ENCODE peak calls at places on chromosomes 4 and X, in ten cellular contexts. D is foreskin fibroblast, A is A549, W is transverse colon, S is psoas muscle, Y is upper lobe of right lung, T is LNCaP clone FGC, K is fibroblast of lung, I is bronchial epithelial cell, G is HFF-Myc. C is an unnamed sample.

GRCh38 chr4:123443401-123444297 is 47.1 kb downstream of the SPRY1 start:
- DNase-seq in D (peak), A (no peak), W (peak), S (no peak), Y (no peak), T (no peak), K (no peak), I (peak), G (peak), C (no peak)

GRCh38 chrX:1582686-1583437 is 8.5 kb upstream of the AKAP17A start:
- DNase-seq in D (no peak), A (peak), W (no peak), S (no peak), Y (no peak), T (no peak), K (no peak), I (peak), G (no peak), C (no peak)

GRCh38 chr4:23614284-23614892 is 275.5 kb downstream of the PPARGC1A start:
- DNase-seq in D (peak), A (peak), W (no peak), S (no peak), Y (no peak), T (peak), K (peak), I (peak), G (no peak), C (no peak)

GRCh38 chr4:24488399-24489164 is 95.8 kb downstream of the DHX15 start:
- DNase-seq in D (peak), A (peak), W (peak), S (peak), Y (peak), T (peak), K (peak), I (peak), G (no peak), C (no peak)

GRCh38 chrX:9148626-9149385 is 114.9 kb upstream of the FAM9B start:
- DNase-seq in D (peak), A (no peak), W (no peak), S (no peak), Y (no peak), T (no peak), K (peak), I (peak), G (no peak), C (no peak)

GRCh38 chr4:8394125-8394524 is 46.4 kb downstream of the ACOX3 start:
- DNase-seq in D (peak), A (no peak), W (peak), S (peak), Y (no peak), T (no peak), K (peak), I (no peak), G (no peak), C (peak)

GRCh38 chrX:10859353-10859752 is 239.0 kb upstream of the MID1 start:
- DNase-seq in D (peak), A (no peak), W (no peak), S (no peak), Y (no peak), T (no peak), K (no peak), I (no peak), G (no peak), C (no peak)

GRCh38 chrX:108216862-108217571 is 125.4 kb downstream of the ATG4A start:
- DNase-seq in D (peak), A (no peak), W (no peak), S (no peak), Y (no peak), T (no peak), K (peak), I (no peak), G (no peak), C (no peak)

GRCh38 chr4:127251423-127251822 is 381.3 kb upstream of the INTU start:
- DNase-seq in D (peak), A (no peak), W (no peak), S (no peak), Y (no peak), T (no peak), K (peak), I (peak), G (no peak), C (no peak)

GRCh38 chr4:180695851-180696250 is 1547.4 kb upstream of the TENM3 start:
- DNase-seq in D (no peak), A (no peak), W (no peak), S (no peak), Y (no peak), T (no peak), K (peak), I (peak), G (no peak), C (peak)

GRCh38 chrX:17435476-17435875 is 60.5 kb downstream of the NHS start:
- DNase-seq in D (no peak), A (no peak), W (peak), S (no peak), Y (no peak), T (no peak), K (no peak), I (no peak), G (no peak), C (no peak)

GRCh38 chr4:125750827-125751466 is 436.2 kb downstream of the FAT4 start:
- DNase-seq in D (peak), A (peak), W (no peak), S (no peak), Y (no peak), T (no peak), K (peak), I (no peak), G (peak), C (no peak)

GRCh38 chrX:41308884-41309655 is 24.9 kb upstream of the DDX3X start:
- DNase-seq in D (peak), A (no peak), W (no peak), S (no peak), Y (no peak), T (no peak), K (peak), I (no peak), G (no peak), C (no peak)

GRCh38 chr4:15868065-15868464 is 70.5 kb downstream of the FGFBP1 start:
- DNase-seq in D (peak), A (no peak), W (no peak), S (no peak), Y (no peak), T (no peak), K (no peak), I (peak), G (no peak), C (no peak)

GRCh38 chr4:119628281-119629141 is at the start of gene PDE5A:
- DNase-seq in D (peak), A (peak), W (peak), S (peak), Y (peak), T (no peak), K (peak), I (peak), G (no peak), C (no peak)

GRCh38 chr4:17624821-17625220 is 10.4 kb downstream of the MED28 start:
- DNase-seq in D (no peak), A (no peak), W (no peak), S (no peak), Y (no peak), T (no peak), K (no peak), I (no peak), G (no peak), C (no peak)

GRCh38 chrX:107845625-107846024 is 20.0 kb downstream of the MID2 start:
- DNase-seq in D (no peak), A (no peak), W (no peak), S (no peak), Y (no peak), T (no peak), K (no peak), I (no peak), G (no peak), C (no peak)

GRCh38 chr4:26896636-26897035 is 36.0 kb downstream of the STIM2 start:
- DNase-seq in D (peak), A (no peak), W (no peak), S (no peak), Y (no peak), T (no peak), K (peak), I (peak), G (no peak), C (no peak)

GRCh38 chr4:20337261-20337664 is 85.6 kb downstream of the SLIT2 start:
- DNase-seq in D (no peak), A (no peak), W (no peak), S (no peak), Y (no peak), T (no peak), K (no peak), I (no peak), G (no peak), C (no peak)

GRCh38 chr4:80592950-80593349 is 257.4 kb downstream of the CFAP299 start:
- DNase-seq in D (no peak), A (no peak), W (no peak), S (no peak), Y (no peak), T (no peak), K (no peak), I (no peak), G (no peak), C (no peak)

GRCh38 chr4:20403317-20403716 is 151.6 kb downstream of the SLIT2 start:
- DNase-seq in D (no peak), A (no peak), W (no peak), S (no peak), Y (no peak), T (no peak), K (no peak), I (no peak), G (no peak), C (no peak)

GRCh38 chrX:107684956-107685385 is 56.7 kb downstream of the PRPS1 start:
- DNase-seq in D (peak), A (no peak), W (peak), S (peak), Y (peak), T (peak), K (peak), I (peak), G (peak), C (no peak)

GRCh38 chrX:23478056-23478455 is 143.4 kb downstream of the PTCHD1 start:
- DNase-seq in D (peak), A (no peak), W (no peak), S (no peak), Y (no peak), T (no peak), K (no peak), I (peak), G (no peak), C (no peak)

GRCh38 chr4:106809083-106809482 is 227.0 kb downstream of the DKK2 start:
- DNase-seq in D (peak), A (no peak), W (no peak), S (no peak), Y (no peak), T (peak), K (peak), I (peak), G (peak), C (peak)

GRCh38 chrX:25524150-25524549 is 508.4 kb upstream of the ARX start:
- DNase-seq in D (peak), A (peak), W (no peak), S (no peak), Y (no peak), T (peak), K (peak), I (peak), G (no peak), C (peak)

GRCh38 chr4:74758521-74758920 is 35.8 kb downstream of the BTC start:
- DNase-seq in D (no peak), A (no peak), W (no peak), S (no peak), Y (no peak), T (peak), K (peak), I (no peak), G (no peak), C (no peak)

GRCh38 chrX:37818031-37818430 is 29.3 kb downstream of the DYNLT3 start:
- DNase-seq in D (no peak), A (no peak), W (peak), S (no peak), Y (no peak), T (no peak), K (no peak), I (no peak), G (no peak), C (no peak)

GRCh38 chrX:41148553-41148952 is 63.3 kb downstream of the USP9X start:
- DNase-seq in D (peak), A (peak), W (no peak), S (no peak), Y (no peak), T (no peak), K (peak), I (peak), G (peak), C (no peak)

GRCh38 chr4:40579983-40580382 is 49.7 kb downstream of the RBM47 start:
- DNase-seq in D (peak), A (no peak), W (no peak), S (no peak), Y (no peak), T (no peak), K (peak), I (peak), G (no peak), C (peak)

GRCh38 chr4:163492951-163493504 is 1.5 kb upstream of the TMA16 start:
- DNase-seq in D (peak), A (no peak), W (no peak), S (no peak), Y (no peak), T (no peak), K (no peak), I (no peak), G (no peak), C (no peak)

GRCh38 chr4:146486565-146486964 is 35.2 kb downstream of the SLC10A7 start:
- DNase-seq in D (no peak), A (no peak), W (no peak), S (no peak), Y (no peak), T (no peak), K (no peak), I (no peak), G (no peak), C (no peak)

GRCh38 chrX:7191681-7192110 is 43.7 kb upstream of the PUDP start:
- DNase-seq in D (peak), A (no peak), W (no peak), S (no peak), Y (no peak), T (no peak), K (no peak), I (no peak), G (no peak), C (no peak)

GRCh38 chrX:4764888-4765287 is 1051.4 kb upstream of the PRKX start:
- DNase-seq in D (peak), A (no peak), W (no peak), S (no peak), Y (no peak), T (no peak), K (no peak), I (peak), G (no peak), C (no peak)

GRCh38 chrX:153882557-153882956 is 3.4 kb downstream of the L1CAM start:
- DNase-seq in D (no peak), A (no peak), W (no peak), S (no peak), Y (no peak), T (no peak), K (no peak), I (no peak), G (no peak), C (no peak)
- H3K4me3 ChIP-seq in D (no peak), A (no peak), W (no peak), S (no peak), Y (no peak), T (no peak), K (no peak), I (no peak), G (no peak), C (no peak)

GRCh38 chrX:124216396-124217124 is 115.9 kb upstream of the TEX13D start:
- DNase-seq in D (no peak), A (no peak), W (no peak), S (no peak), Y (no peak), T (no peak), K (no peak), I (no peak), G (no peak), C (no peak)
- TF ChIP-seq CTCF in D (no peak), A (no peak), W (no peak), S (no peak), Y (no peak), T (no peak), K (no peak), I (no peak), G (no peak), C (no peak)

DNA sequence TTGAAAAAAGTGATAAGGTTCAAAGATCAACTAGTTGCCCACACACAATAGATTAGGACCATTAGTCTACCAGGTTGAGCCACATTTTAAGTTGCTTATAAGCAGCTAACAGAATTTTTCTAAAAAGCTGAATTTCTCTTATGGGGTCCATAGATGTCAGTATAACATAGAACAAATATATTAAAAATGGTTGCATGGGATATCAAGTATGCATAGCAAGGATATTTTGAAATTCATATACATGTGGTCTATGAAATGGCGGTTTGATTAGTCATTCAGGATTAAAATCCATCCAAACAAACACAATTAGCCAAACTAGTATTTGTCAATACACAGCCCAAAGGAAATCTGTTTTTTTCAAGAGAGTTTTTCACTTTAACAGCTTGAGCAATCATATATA is 33.5 kb upstream of the AMOT start:
- DNase-seq in D (no peak), A (no peak), W (no peak), S (no peak), Y (no peak), T (no peak), K (peak), I (no peak), G (no peak), C (no peak)
- H3K4me3 ChIP-seq in D (no peak), A (no peak), W (no peak), S (no peak), Y (no peak), T (no peak), K (no peak), I (no peak), G (no peak), C (no peak)

GRCh38 chr4:37884855-37885487 is 5.9 kb upstream of the TBC1D1 start:
- DNase-seq in D (no peak), A (no peak), W (no peak), S (no peak), Y (no peak), T (no peak), K (no peak), I (no peak), G (no peak), C (no peak)

GRCh38 chr4:37885496-37885895 is 5.4 kb upstream of the TBC1D1 start:
- DNase-seq in D (no peak), A (no peak), W (peak), S (no peak), Y (no peak), T (peak), K (peak), I (no peak), G (no peak), C (no peak)

GRCh38 chr4:37879365-37879764 is 11.5 kb upstream of the TBC1D1 start:
- DNase-seq in D (no peak), A (no peak), W (no peak), S (no peak), Y (no peak), T (no peak), K (no peak), I (no peak), G (no peak), C (no peak)

DNA sequence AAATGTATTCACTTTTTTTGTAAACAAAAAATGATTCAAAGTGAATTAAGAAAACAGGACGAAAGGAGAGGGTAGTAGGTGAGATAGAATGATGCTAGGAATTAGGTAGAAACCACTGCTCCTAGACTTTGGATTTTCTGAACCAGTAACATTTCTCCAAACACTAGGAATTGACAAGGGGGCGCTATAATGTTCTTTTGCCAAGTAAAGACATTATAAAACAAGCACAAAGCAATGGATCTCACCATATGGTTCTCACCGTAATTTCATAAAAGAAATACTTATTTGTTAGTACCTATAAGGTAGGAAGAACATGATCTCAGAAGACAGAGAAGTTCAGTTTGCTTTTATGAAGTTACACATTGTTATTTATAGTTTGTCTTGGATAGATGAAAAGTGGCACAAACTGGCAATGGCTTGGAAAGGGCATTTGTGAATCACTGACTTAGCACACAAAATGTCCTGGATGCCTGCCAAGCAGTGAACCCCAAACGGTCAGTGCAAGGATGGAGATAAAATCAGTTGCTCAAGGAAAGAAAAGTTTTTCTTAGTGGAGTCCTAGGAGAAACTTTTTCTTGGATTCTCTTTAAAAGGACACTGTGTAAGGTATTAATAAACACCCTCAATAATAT is 8.1 kb upstream of the TBC1D1 start:
- DNase-seq in D (no peak), A (no peak), W (no peak), S (no peak), Y (no peak), T (peak), K (no peak), I (peak), G (no peak), C (no peak)
- TF ChIP-seq CTCF in D (no peak), A (no peak), W (no peak), S (no peak), Y (no peak), T (peak), K (no peak), I (no peak), G (no peak), C (peak)

DNA sequence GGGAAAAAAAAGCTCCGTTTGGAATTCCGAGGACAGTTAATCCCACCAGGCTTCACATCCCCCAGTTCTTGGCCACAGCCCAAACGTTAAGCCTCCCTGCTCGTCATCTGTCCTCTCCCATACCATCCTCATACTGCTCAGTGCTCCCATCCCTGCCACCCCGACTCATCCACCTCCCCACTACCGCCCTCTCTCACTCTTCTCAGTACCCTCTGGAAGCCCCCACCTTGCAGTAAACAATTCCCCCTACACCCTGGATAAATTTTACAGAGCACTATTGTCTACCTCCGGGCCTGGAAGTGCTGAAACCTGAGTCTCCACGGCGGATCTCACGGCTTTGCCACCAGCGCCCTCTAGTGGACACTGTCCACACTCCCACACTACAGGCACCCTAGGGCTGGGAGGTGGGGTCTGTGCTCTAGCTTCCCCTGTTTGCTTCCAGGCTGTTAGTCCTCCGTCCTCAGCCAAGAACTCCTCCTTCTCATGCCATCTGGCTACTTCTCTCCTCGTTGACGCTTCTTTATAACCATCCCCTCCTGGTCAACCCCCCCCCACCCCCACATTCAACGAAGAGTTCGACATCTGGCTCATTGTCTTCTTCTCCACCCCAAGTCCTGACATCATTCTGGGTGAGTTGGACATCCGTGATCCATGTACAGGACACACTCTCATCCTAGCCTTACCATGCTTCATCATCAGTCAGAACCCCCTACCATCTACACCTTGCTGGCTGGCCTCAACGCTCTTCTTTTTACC is 54.5 kb downstream of the RTL9 start:
- DNase-seq in D (peak), A (peak), W (peak), S (peak), Y (peak), T (peak), K (peak), I (peak), G (no peak), C (no peak)
- H3K4me3 ChIP-seq in D (no peak), A (no peak), W (no peak), S (peak), Y (no peak), T (no peak), K (no peak), I (no peak), G (no peak), C (no peak)

GRCh38 chr4:140284449-140284848 is 89.0 kb upstream of the SCOC start:
- DNase-seq in D (no peak), A (no peak), W (no peak), S (no peak), Y (no peak), T (no peak), K (no peak), I (no peak), G (no peak), C (no peak)

GRCh38 chr4:140286503-140286902 is 86.9 kb upstream of the SCOC start:
- DNase-seq in D (peak), A (no peak), W (no peak), S (no peak), Y (no peak), T (no peak), K (no peak), I (no peak), G (no peak), C (no peak)

GRCh38 chr4:140277576-140277975 is 95.9 kb upstream of the SCOC start:
- DNase-seq in D (peak), A (no peak), W (no peak), S (no peak), Y (no peak), T (no peak), K (no peak), I (peak), G (no peak), C (no peak)

GRCh38 chr4:140281828-140282227 is 91.6 kb upstream of the SCOC start:
- DNase-seq in D (peak), A (no peak), W (no peak), S (no peak), Y (no peak), T (no peak), K (peak), I (peak), G (no peak), C (no peak)
- TF ChIP-seq CTCF in D (no peak), A (no peak), W (no peak), S (no peak), Y (no peak), T (peak), K (no peak), I (no peak), G (no peak), C (no peak)

C was measured in epithelial cell of proximal tubule.